ENCODE peak calls at places on chromosomes 2 and 18, in eight cellular contexts. G is K562, B is transverse colon, O is right lobe of liver, S is neural progenitor cell, H is Panc1, R is fibroblast of pulmonary artery, V is NB4. W is an unnamed sample.
A peak's percentile ranks its signal among the peaks of the same experiment; 100 is the strongest.

GRCh38 chr2:238729261-238729935 is 118.5 kb upstream of the TWIST2 start:
- DNase-seq in G (no peak), B (no peak), O (no peak), S (no peak), H (no peak), R (no peak), V (no peak), W (no peak)

GRCh38 chr2:101814752-101815151 is 117.2 kb downstream of the MAP4K4 start:
- DNase-seq in G (no peak), B (no peak), O (no peak), S (no peak), H (no peak), R (no peak), V (no peak), W (no peak)

GRCh38 chr2:242029422-242030225 is 160.1 kb downstream of the RTP5 start:
- DNase-seq in G (no peak), B (no peak), O (peak; percentile 49), S (no peak), H (no peak), R (no peak), V (peak; percentile 20), W (no peak)

GRCh38 chr18:10752407-10752806 is 226.6 kb downstream of the NAPG start:
- DNase-seq in G (no peak), B (no peak), O (no peak), S (no peak), H (no peak), R (no peak), V (no peak), W (no peak)

GRCh38 chr2:10000541-10000940 is 42.8 kb upstream of the KLF11 start:
- DNase-seq in G (no peak), B (no peak), O (no peak), S (no peak), H (no peak), R (no peak), V (no peak), W (no peak)

GRCh38 chr18:12287684-12288405 is 20.2 kb upstream of the TUBB6 start:
- DNase-seq in G (peak; percentile 78), B (peak; percentile 81), O (no peak), S (peak; percentile 63), H (no peak), R (peak; percentile 85), V (no peak), W (peak; percentile 76)

GRCh38 chr2:41152318-41152717 is 700.4 kb upstream of the SLC8A1 start:
- DNase-seq in G (no peak), B (no peak), O (no peak), S (no peak), H (no peak), R (no peak), V (no peak), W (no peak)

GRCh38 chr2:159615187-159615935 is 987 bp downstream of the BAZ2B start:
- DNase-seq in G (peak; percentile 95), B (peak; percentile 90), O (peak; percentile 95), S (peak; percentile 90), H (peak; percentile 78), R (peak; percentile 95), V (peak; percentile 94), W (peak; percentile 91)

GRCh38 chr2:41966431-41966893 is 81.4 kb upstream of the PKDCC start:
- DNase-seq in G (no peak), B (peak; percentile 73), O (peak; percentile 71), S (no peak), H (peak; percentile 10), R (peak; percentile 94), V (peak; percentile 11), W (peak; percentile 79)

GRCh38 chr2:188369365-188369764 is 77.7 kb downstream of the GULP1 start:
- DNase-seq in G (peak; percentile 66), B (peak; percentile 23), O (peak; percentile 48), S (peak; percentile 66), H (peak; percentile 35), R (peak; percentile 77), V (peak; percentile 48), W (no peak)

GRCh38 chr2:56202722-56203121 is 18.9 kb downstream of the CCDC85A start:
- DNase-seq in G (no peak), B (no peak), O (no peak), S (no peak), H (no peak), R (no peak), V (no peak), W (no peak)

GRCh38 chr2:26532301-26533250 is 54.7 kb upstream of the OTOF start:
- DNase-seq in G (no peak), B (peak; percentile 4), O (no peak), S (no peak), H (no peak), R (no peak), V (no peak), W (no peak)

GRCh38 chr2:101168647-101169046 is 17.5 kb upstream of the TBC1D8 start:
- DNase-seq in G (no peak), B (no peak), O (no peak), S (no peak), H (no peak), R (no peak), V (no peak), W (no peak)

GRCh38 chr2:21118302-21118920 is 5.4 kb upstream of the TDRD15 start:
- DNase-seq in G (peak; percentile 33), B (no peak), O (no peak), S (peak; percentile 56), H (peak; percentile 7), R (peak; percentile 19), V (peak; percentile 66), W (peak; percentile 67)

GRCh38 chr2:16104345-16105177 is 164.2 kb downstream of the MYCN start:
- DNase-seq in G (no peak), B (no peak), O (no peak), S (peak; percentile 45), H (no peak), R (no peak), V (no peak), W (no peak)
- H3K4me3 ChIP-seq in G (no peak overlapping the region), B (no peak overlapping the region), O (no peak overlapping the region), S (peak overlapping the region; percentile 16), H (no peak overlapping the region), R (no peak overlapping the region), V (no peak overlapping the region), W (no peak overlapping the region)

GRCh38 chr2:153291718-153292117 is 186.8 kb downstream of the RPRM start:
- DNase-seq in G (no peak), B (no peak), O (no peak), S (no peak), H (no peak), R (no peak), V (no peak), W (no peak)

GRCh38 chr2:153287109-153287801 is 191.3 kb downstream of the RPRM start:
- DNase-seq in G (peak; percentile 24), B (no peak), O (no peak), S (peak; percentile 90), H (no peak), R (no peak), V (peak; percentile 37), W (no peak)
- TF ChIP-seq CTCF in G (peak; percentile 15), B (no peak), O (no peak), S (peak; percentile 77), H (peak; percentile 32), R (peak; percentile 5), V (peak; percentile 52), W (no peak)

DNA sequence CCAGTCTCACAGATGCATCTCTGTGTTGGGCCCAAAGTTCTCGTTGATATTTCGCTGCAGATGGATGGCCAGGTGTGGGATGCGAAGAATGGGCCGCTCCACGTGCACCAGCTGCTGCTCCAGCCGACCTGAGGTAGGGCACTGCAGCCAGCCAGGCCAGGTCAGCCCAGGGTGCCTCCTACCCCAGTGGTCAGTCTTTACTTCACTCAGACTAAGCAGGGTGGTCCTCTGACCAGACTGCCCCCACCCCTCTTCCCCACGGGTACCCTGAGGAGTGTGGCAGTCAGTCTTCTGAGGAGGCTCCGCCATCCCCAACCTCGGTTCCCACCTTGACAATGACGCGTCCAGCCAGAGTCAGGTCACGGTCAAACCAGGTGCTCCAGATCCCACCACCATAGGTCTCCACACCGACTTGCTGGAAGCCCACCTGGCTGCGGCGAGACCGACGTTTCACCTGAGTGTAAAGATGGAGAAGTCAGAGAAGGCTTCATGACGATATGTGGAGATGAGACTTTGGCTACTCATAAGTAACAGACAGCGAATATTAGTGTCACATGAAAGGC is 1.7 kb downstream of the DNPEP start:
- DNase-seq in G (no peak), B (no peak), O (no peak), S (no peak), H (no peak), R (no peak), V (no peak), W (no peak)
- H3K4me3 ChIP-seq in G (no peak overlapping the region), B (peak overlapping the region; percentile 92), O (no peak overlapping the region), S (no peak overlapping the region), H (no peak overlapping the region), R (no peak overlapping the region), V (no peak overlapping the region), W (no peak overlapping the region)

GRCh38 chr2:199019898-199020507 is 437.7 kb downstream of the SATB2 start:
- DNase-seq in G (no peak), B (no peak), O (no peak), S (peak; percentile 66), H (no peak), R (peak; percentile 20), V (peak; percentile 64), W (no peak)
- TF ChIP-seq CTCF in G (peak; percentile 11), B (peak; percentile 42), O (peak; percentile 27), S (peak; percentile 64), H (peak; percentile 52), R (peak; percentile 32), V (peak; percentile 74), W (no peak)

DNA sequence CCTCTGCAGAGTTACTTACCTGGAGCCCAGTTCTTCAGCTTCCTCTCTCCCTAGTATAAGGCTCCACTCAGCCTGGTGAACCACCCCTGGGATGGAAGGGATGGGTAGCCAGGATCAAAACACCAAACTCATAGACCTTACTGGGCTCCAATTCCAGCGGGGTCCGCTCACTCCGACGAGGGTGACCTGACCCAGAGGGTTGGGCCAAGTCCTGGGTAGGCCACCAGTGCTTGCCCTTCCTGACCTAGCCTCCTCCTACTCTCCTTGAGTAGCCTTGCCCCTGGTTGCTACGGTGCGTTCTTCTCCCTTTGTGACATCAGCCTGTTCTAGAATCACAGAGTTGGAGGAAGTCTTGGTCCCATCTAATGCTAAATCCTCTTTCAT is 513 bp upstream of the STAT4 start:
- DNase-seq in G (no peak), B (no peak), O (no peak), S (no peak), H (no peak), R (no peak), V (no peak), W (no peak)
- H3K4me3 ChIP-seq in G (no peak overlapping the region), B (peak overlapping the region; percentile 67), O (no peak overlapping the region), S (peak overlapping the region; percentile 47), H (peak overlapping the region; percentile 66), R (no peak overlapping the region), V (no peak overlapping the region), W (no peak overlapping the region)

GRCh38 chr2:5693288-5694015 is 1.3 kb downstream of the SOX11 start:
- DNase-seq in G (no peak), B (no peak), O (no peak), S (peak; percentile 61), H (no peak), R (no peak), V (no peak), W (no peak)
- TF ChIP-seq CTCF in G (no peak), B (no peak), O (no peak), S (peak; percentile 7), H (no peak), R (no peak), V (no peak), W (no peak)

GRCh38 chr2:181380581-181380980 is 76.6 kb upstream of the ITGA4 start:
- DNase-seq in G (no peak), B (no peak), O (no peak), S (no peak), H (no peak), R (no peak), V (no peak), W (no peak)
- H3K4me3 ChIP-seq in G (no peak overlapping the region), B (no peak overlapping the region), O (no peak overlapping the region), S (no peak overlapping the region), H (no peak overlapping the region), R (no peak overlapping the region), V (no peak overlapping the region), W (no peak overlapping the region)